ENCODE peak calls at places on chromosome 6, in five cellular contexts. Q, P, K, N and R are unnamed samples.

GRCh38 chr6:72977114-72977513 is 248.2 kb downstream of the KHDC1L start:
- DNase-seq in Q (no peak), P (no peak), K (no peak), N (no peak), R (no peak)

GRCh38 chr6:49772296-49772695 is 14.8 kb downstream of the PGK2 start:
- DNase-seq in Q (no peak), P (no peak), K (no peak), N (no peak), R (no peak)

GRCh38 chr6:38554700-38555413 is 84.9 kb downstream of the BTBD9 start:
- DNase-seq in Q (no peak), P (no peak), K (peak; percentile 67), N (no peak), R (no peak)

GRCh38 chr6:151087861-151088598 is 151.7 kb upstream of the AKAP12 start:
- DNase-seq in Q (no peak), P (no peak), K (peak; percentile 83), N (no peak), R (no peak)

GRCh38 chr6:154156135-154156948 is 117.3 kb downstream of the OPRM1 start:
- DNase-seq in Q (peak; percentile 83), P (peak; percentile 48), K (peak; percentile 30), N (peak; percentile 21), R (no peak)

GRCh38 chr6:167115054-167115453 is 7.8 kb upstream of the CCR6 start:
- DNase-seq in Q (no peak), P (no peak), K (no peak), N (no peak), R (no peak)

GRCh38 chr6:136487746-136488145 is 62.5 kb downstream of the MAP7 start:
- DNase-seq in Q (no peak), P (no peak), K (no peak), N (no peak), R (no peak)

GRCh38 chr6:136103101-136103688 is 146.9 kb downstream of the MTFR2 start:
- DNase-seq in Q (no peak), P (no peak), K (peak; percentile 88), N (no peak), R (no peak)

GRCh38 chr6:71444222-71444621 is 155.6 kb downstream of the OGFRL1 start:
- DNase-seq in Q (no peak), P (no peak), K (no peak), N (no peak), R (no peak)

GRCh38 chr6:22940571-22941290 is 371.4 kb downstream of the HDGFL1 start:
- DNase-seq in Q (no peak), P (no peak), K (peak; percentile 16), N (no peak), R (no peak)

GRCh38 chr6:27076116-27076515 is 171.4 kb upstream of the PRSS16 start:
- DNase-seq in Q (no peak), P (no peak), K (no peak), N (no peak), R (no peak)

GRCh38 chr6:27238010-27238983 is 9.2 kb upstream of the PRSS16 start:
- DNase-seq in Q (peak; percentile 62), P (peak; percentile 77), K (no peak), N (peak; percentile 52), R (no peak)

GRCh38 chr6:27209659-27210269 is 37.7 kb upstream of the PRSS16 start:
- DNase-seq in Q (no peak), P (no peak), K (peak; percentile 26), N (peak; percentile 34), R (no peak)

GRCh38 chr6:138800377-138801150 is 4.7 kb downstream of the ECT2L start:
- DNase-seq in Q (peak; percentile 71), P (no peak), K (no peak), N (no peak), R (no peak)
- H2BK12ac ChIP-seq in Q (no peak overlapping the region), P (no peak overlapping the region), K (no peak overlapping the region), N (no peak overlapping the region), R (no peak overlapping the region)

GRCh38 chr6:4682431-4683159 is 93.6 kb upstream of the CDYL start:
- DNase-seq in Q (no peak), P (no peak), K (peak; percentile 20), N (no peak), R (no peak)

GRCh38 chr6:4687989-4688947 is 87.9 kb upstream of the CDYL start:
- DNase-seq in Q (no peak), P (no peak), K (peak; percentile 91), N (peak; percentile 60), R (no peak)

GRCh38 chr6:4693158-4693557 is 83.0 kb upstream of the CDYL start:
- DNase-seq in Q (no peak), P (no peak), K (no peak), N (no peak), R (no peak)

GRCh38 chr6:4692664-4693063 is 83.5 kb upstream of the CDYL start:
- DNase-seq in Q (no peak), P (no peak), K (no peak), N (no peak), R (no peak)

DNA sequence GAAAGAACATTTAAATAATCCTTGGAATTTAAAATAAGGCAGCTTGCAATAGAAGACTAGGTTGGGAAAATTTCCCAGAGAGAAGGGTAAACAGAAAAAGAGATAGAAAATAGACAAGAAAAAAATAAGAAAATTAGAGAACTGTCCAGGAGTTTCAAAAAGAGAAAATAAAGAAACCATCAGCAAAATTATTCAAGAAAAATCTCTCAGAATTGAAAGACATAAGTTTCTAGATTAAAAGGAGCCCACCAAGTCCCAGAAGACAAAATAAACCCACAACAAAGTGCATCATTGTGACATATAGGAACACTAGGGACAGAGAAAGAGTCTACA is 88.6 kb upstream of the CDYL start:
- DNase-seq in Q (no peak), P (no peak), K (no peak), N (no peak), R (no peak)
- H3K4me2 ChIP-seq in Q (no peak overlapping the region), P (no peak overlapping the region), K (no peak overlapping the region), N (no peak overlapping the region), R (no peak overlapping the region)

GRCh38 chr6:91447530-91447929 is 860.7 kb upstream of the MAP3K7 start:
- DNase-seq in Q (no peak), P (no peak), K (no peak), N (no peak), R (no peak)

GRCh38 chr6:91447086-91447485 is 860.2 kb upstream of the MAP3K7 start:
- DNase-seq in Q (no peak), P (no peak), K (no peak), N (no peak), R (no peak)

GRCh38 chr6:91437295-91437694 is 850.4 kb upstream of the MAP3K7 start:
- DNase-seq in Q (no peak), P (no peak), K (no peak), N (no peak), R (peak; percentile 18)

GRCh38 chr6:91438570-91438969 is 851.7 kb upstream of the MAP3K7 start:
- DNase-seq in Q (no peak), P (no peak), K (peak; percentile 23), N (no peak), R (no peak)

GRCh38 chr6:91442342-91442741 is 855.5 kb upstream of the MAP3K7 start:
- DNase-seq in Q (no peak), P (no peak), K (no peak), N (no peak), R (no peak)
- H2BK120ac ChIP-seq in Q (no peak overlapping the region), P (no peak overlapping the region), K (no peak overlapping the region), N (no peak overlapping the region), R (no peak overlapping the region)

DNA sequence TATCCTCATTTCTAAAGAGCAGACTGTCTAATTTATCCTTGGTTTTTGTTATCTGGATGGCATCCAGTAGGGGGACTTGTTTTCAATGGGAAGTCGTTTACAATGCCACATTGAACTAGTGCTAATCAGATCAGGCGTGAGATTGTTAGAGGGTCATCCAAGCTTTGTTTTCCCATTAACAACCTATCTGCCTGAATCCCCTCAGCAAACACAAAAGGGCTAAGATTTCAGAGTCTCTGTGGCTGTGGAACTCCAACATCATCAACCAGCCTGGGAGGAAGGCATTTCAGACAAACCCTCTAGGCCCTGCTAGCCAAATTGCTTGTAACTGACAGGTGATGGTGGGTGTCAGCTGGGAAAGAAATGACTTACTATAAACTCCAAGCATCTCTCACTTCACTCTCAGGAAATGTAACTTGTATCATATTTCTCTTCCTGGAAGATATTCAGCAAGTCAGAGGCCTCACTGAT is 47.7 kb downstream of the COL19A1 start:
- DNase-seq in Q (no peak), P (no peak), K (no peak), N (no peak), R (peak; percentile 84)
- H2BK12ac ChIP-seq in Q (no peak overlapping the region), P (no peak overlapping the region), K (peak overlapping the region; percentile 51), N (no peak overlapping the region), R (no peak overlapping the region)

DNA sequence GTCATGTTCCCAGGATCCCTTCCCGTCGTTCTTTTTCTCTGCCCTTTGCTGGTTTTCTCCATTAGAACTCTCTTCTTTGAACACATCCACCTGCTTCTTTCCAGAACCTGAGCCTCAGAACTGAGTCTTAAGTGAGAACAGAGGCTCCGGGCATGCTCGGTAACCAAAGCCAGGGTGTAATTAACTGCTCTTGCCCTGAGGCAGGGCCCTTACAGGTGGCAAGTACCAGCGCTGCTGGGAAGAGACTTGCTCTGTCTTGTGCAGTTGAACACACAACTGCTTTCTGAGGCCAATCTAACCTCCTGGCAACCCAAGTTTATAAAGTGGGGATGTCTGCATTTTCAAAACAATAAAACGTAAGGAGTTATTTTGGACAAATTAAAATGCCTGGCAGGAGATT is 12.3 kb upstream of the DEK start:
- DNase-seq in Q (peak; percentile 41), P (no peak), K (no peak), N (peak; percentile 40), R (no peak)
- H3K4me2 ChIP-seq in Q (peak overlapping the region; percentile 83), P (peak overlapping the region; percentile 82), K (peak overlapping the region; percentile 99), N (no peak overlapping the region), R (no peak overlapping the region)

DNA sequence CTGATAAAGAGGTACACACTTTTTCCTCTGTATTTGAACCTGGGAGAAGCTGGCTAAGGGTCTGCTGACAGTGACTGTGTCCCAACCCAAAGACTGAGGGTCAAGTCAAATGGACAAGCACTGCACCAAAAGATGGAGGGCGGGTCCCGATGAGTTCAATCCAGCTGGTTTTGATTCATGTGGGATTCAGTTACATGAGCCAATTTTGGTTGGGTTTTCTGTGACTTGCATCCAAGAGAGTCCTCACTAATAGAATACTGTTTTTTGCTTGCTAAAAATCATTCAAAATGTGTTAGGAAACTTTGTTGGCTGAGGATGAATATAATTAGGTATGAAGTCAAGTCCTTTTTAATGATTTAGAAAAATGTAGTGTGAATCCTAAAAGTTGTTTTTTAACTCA is 323.8 kb upstream of the NOX3 start:
- DNase-seq in Q (no peak), P (no peak), K (no peak), N (no peak), R (no peak)
- H2BK120ac ChIP-seq in Q (no peak overlapping the region), P (no peak overlapping the region), K (no peak overlapping the region), N (no peak overlapping the region), R (no peak overlapping the region)

DNA sequence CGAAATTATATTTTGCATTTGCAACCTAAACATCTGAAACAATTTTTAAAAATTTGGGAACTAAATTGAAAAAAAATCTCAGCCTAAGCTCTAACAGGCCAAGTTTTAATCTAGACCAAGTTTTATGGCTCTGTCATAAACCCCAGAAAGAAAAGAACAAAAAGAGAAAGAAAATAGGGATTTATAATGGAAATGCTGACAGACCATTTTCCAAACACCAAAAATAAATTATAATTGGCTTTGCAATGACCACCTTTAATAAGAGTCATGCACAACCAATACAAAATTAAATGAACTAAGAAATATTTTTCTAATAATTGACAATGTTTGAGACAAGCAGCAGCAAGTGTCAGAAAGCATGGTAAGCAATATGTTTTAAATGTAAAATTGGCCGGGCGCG is 72.6 kb downstream of the WDR27 start:
- DNase-seq in Q (no peak), P (no peak), K (no peak), N (no peak), R (no peak)
- H2BK12ac ChIP-seq in Q (no peak overlapping the region), P (no peak overlapping the region), K (no peak overlapping the region), N (no peak overlapping the region), R (no peak overlapping the region)